ENCODE peak calls at places on chromosomes 6 and 20, in seven cellular contexts. H, O, J, Y, R, L and X are unnamed samples.

GRCh38 chr6:71349976-71350615 is 61.5 kb downstream of the OGFRL1 start:
- DNase-seq in Y (no peak), O (no peak), R (no peak), H (no peak), J (no peak), L (no peak), X (peak)

GRCh38 chr20:47125553-47126373 is 230.7 kb downstream of the ZMYND8 start:
- DNase-seq in R (no peak), O (no peak), J (no peak), H (no peak), L (no peak), Y (no peak), X (no peak)

GRCh38 chr6:78916411-78916810 is 49.1 kb downstream of the IRAK1BP1 start:
- DNase-seq in H (no peak), R (no peak), O (no peak), Y (no peak), L (no peak), J (no peak), X (no peak)

GRCh38 chr6:163735076-163735475 is 320.6 kb downstream of the QKI start:
- DNase-seq in R (no peak), Y (no peak), L (no peak), J (no peak), O (no peak), H (no peak), X (no peak)

GRCh38 chr20:32606107-32606506 is 21.0 kb upstream of the NOL4L start:
- DNase-seq in H (no peak), L (no peak), J (no peak), O (no peak), R (no peak), Y (no peak), X (no peak)

GRCh38 chr6:39189915-39190544 is 39.2 kb downstream of the KCNK5 start:
- DNase-seq in H (peak), R (no peak), O (peak), J (peak), L (no peak), Y (peak), X (peak)

GRCh38 chr6:72042088-72042487 is 155.7 kb downstream of the RIMS1 start:
- DNase-seq in O (no peak), H (no peak), Y (no peak), L (no peak), J (no peak), R (no peak), X (no peak)

GRCh38 chr6:167270499-167271307 is 20.4 kb upstream of the UNC93A start:
- DNase-seq in Y (no peak), O (no peak), J (no peak), L (no peak), H (no peak), R (no peak), X (no peak)

GRCh38 chr20:59013959-59014608 is 5.1 kb upstream of the TUBB1 start:
- DNase-seq in Y (no peak), H (no peak), R (no peak), O (no peak), J (no peak), L (no peak), X (peak)

GRCh38 chr6:167712332-167713087 is 114.2 kb upstream of the AFDN start:
- DNase-seq in R (no peak), O (no peak), H (no peak), L (no peak), Y (no peak), J (no peak), X (no peak)

GRCh38 chr20:63060057-63060991 is 53.6 kb upstream of the BHLHE23 start:
- DNase-seq in R (no peak), Y (no peak), L (no peak), H (no peak), O (no peak), J (no peak), X (peak)

GRCh38 chr20:2165871-2166270 is 64.2 kb downstream of the STK35 start:
- DNase-seq in J (no peak), R (no peak), H (no peak), O (no peak), L (no peak), Y (no peak), X (no peak)

GRCh38 chr6:48765352-48765961 is 654.5 kb upstream of the PTCHD4 start:
- DNase-seq in Y (no peak), O (peak), R (peak), J (peak), L (no peak), H (no peak), X (peak)

GRCh38 chr20:47126709-47127108 is 229.8 kb downstream of the ZMYND8 start:
- DNase-seq in J (no peak), Y (no peak), O (no peak), L (no peak), H (no peak), R (no peak), X (peak)

GRCh38 chr6:113854531-113855499 is 2.3 kb upstream of the MARCKS start:
- DNase-seq in Y (peak), O (peak), L (no peak), J (no peak), R (no peak), H (peak), X (peak)

GRCh38 chr20:5074050-5074674 is 45.6 kb downstream of the PCNA start:
- DNase-seq in R (no peak), Y (no peak), O (no peak), J (no peak), H (no peak), L (peak), X (no peak)

GRCh38 chr6:36550473-36551000 is 3.3 kb upstream of the STK38 start:
- DNase-seq in R (no peak), Y (no peak), J (no peak), O (no peak), H (no peak), L (no peak), X (no peak)

GRCh38 chr20:51529758-51530157 is 12.8 kb downstream of the NFATC2 start:
- DNase-seq in L (no peak), Y (no peak), R (no peak), J (no peak), O (no peak), H (no peak), X (peak)

GRCh38 chr20:51187318-51187717 is 164.4 kb upstream of the KCNG1 start:
- DNase-seq in O (no peak), H (no peak), J (no peak), R (no peak), Y (no peak), L (no peak), X (no peak)

GRCh38 chr20:17560344-17561074 is 9.4 kb upstream of the DSTN start:
- DNase-seq in J (no peak), Y (no peak), L (no peak), O (no peak), H (no peak), R (no peak), X (no peak)
- TF ChIP-seq CEBPB in J (no peak), Y (no peak), L (no peak), O (no peak), H (no peak), R (no peak), X (no peak)

DNA sequence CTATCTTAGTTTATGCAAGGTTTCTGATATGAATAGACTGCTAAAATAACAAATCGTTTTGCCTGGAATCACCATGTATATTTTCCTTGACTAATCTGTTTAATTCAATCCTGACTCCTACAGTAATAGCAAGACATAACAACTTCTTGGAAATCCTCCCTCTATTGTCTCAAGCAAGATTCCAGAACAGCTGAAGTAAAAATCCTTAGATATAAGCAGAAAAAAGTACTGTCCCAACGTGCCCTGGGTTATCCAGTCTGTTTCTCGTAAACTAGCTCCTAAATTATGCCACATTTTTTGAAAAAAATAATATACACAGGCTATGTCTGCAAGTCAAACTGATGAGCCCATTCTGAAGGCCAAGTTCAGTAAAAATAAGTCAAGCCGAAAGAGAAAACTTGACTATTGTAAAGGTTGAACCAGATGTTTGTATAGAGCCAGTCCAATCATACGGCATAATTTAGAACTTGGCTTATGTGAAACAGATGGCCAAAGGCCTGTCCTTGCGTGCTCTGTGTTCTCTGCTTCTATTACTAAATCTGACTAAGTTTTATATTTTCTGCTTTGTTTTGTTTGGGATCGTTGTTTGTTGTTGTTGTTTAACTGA is 341.6 kb upstream of the NRSN1 start:
- DNase-seq in H (no peak), J (no peak), R (no peak), Y (no peak), O (no peak), L (no peak), X (no peak)
- TF ChIP-seq CEBPB in H (no peak), J (no peak), R (no peak), Y (no peak), O (no peak), L (no peak), X (no peak)

GRCh38 chr6:75201901-75202672 is 3.8 kb downstream of the COL12A1 start:
- DNase-seq in L (no peak), O (no peak), J (no peak), H (no peak), R (no peak), Y (no peak), X (peak)
- TF ChIP-seq CEBPB in L (no peak), O (no peak), J (no peak), H (no peak), R (no peak), Y (no peak), X (no peak)

DNA sequence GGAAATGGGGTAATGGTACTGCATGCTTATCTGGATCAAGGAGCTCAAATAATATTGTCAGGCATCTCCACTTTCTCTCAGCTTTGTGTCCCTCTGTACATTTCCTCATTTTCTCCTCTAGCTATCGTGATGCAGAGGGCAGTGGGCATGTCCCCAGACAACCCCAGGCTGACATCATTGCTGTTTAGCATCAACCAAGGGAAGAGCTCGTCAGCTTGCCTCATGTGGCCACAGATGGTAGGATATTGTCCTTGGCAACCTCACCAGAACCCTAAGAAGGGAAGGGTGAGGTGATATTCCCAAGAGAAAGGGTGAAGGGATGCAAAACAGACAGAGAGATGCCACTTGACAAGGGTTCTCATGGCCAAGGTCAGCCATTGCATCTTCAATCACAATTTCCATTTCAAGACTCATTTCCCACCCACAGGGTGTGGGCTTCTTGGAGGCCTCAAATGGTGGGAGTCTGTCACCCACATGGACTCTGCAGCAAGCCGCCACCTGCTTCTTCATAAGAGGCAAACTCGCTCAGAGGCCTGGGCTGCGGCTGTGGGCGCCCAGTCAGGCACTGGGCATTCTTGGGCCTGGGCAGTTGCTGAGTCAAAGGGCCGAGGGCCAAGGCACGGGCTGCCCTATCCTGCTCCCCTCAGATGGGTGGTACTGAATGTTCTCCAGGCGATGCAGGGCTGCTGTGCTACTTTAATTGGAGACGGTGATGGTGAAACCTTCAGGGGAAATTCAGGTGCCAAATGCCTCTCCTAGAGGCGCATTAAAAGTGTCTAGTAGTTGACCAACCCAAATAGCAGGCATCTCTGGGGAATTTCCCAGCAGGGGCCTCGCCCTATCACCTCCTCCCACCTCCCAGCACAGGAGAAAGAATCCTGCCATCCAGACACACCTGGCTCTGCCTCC is 58.1 kb downstream of the MAFB start:
- DNase-seq in O (no peak), R (no peak), H (no peak), J (no peak), Y (no peak), L (no peak), X (no peak)
- TF ChIP-seq CEBPB in O (no peak), R (no peak), H (no peak), J (no peak), Y (no peak), L (no peak), X (no peak)

GRCh38 chr20:37912874-37913273 is 9.9 kb downstream of the VSTM2L start:
- DNase-seq in J (no peak), R (no peak), O (no peak), Y (no peak), L (no peak), H (no peak), X (no peak)

GRCh38 chr20:37911262-37911661 is 8.3 kb downstream of the VSTM2L start:
- DNase-seq in Y (no peak), R (no peak), L (no peak), O (no peak), H (no peak), J (no peak), X (no peak)

GRCh38 chr20:37913563-37914366 is 10.8 kb downstream of the VSTM2L start:
- DNase-seq in R (no peak), L (no peak), O (no peak), H (no peak), Y (no peak), J (no peak), X (no peak)

GRCh38 chr20:37914367-37914671 is 11.4 kb downstream of the VSTM2L start:
- DNase-seq in H (no peak), O (no peak), L (no peak), Y (no peak), R (no peak), J (no peak), X (no peak)

GRCh38 chr20:37911838-37912273 is 8.9 kb downstream of the VSTM2L start:
- DNase-seq in O (no peak), R (no peak), H (no peak), Y (peak), L (no peak), J (no peak), X (peak)
- TF ChIP-seq CEBPB in O (no peak), R (no peak), H (no peak), Y (no peak), L (no peak), J (no peak), X (no peak)

DNA sequence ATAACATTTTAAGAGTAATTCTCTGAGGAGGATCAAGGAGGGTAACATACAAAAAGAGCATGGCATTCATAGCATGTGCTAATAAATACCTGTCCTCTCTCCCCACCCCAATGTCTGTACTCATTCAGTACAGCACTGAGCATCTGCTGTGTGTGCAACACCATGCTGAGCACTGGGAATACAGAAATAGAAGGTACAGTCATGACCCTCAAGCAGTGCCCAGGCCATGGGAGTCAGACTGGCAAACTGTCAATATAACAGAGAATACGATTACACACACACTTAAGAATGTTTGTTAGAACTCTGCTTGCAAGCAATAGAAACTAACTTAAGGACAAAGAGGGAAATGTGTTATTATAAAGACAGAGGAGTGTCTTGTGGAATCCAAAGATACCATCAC is 24.7 kb upstream of the ZFAND3 start:
- DNase-seq in J (no peak), R (no peak), Y (no peak), O (no peak), L (no peak), H (no peak), X (peak)
- TF ChIP-seq CEBPB in J (no peak), R (no peak), Y (no peak), O (no peak), L (no peak), H (no peak), X (no peak)

GRCh38 chr6:123208111-123208510 is 212.1 kb downstream of the CLVS2 start:
- DNase-seq in Y (no peak), O (no peak), J (no peak), L (no peak), R (no peak), H (no peak), X (no peak)

GRCh38 chr6:123211777-123212545 is 215.9 kb downstream of the CLVS2 start:
- DNase-seq in Y (no peak), J (no peak), R (no peak), O (no peak), L (no peak), H (no peak), X (no peak)

GRCh38 chr6:123214433-123214832 is 218.4 kb downstream of the CLVS2 start:
- DNase-seq in L (no peak), O (no peak), H (no peak), R (no peak), Y (no peak), J (no peak), X (no peak)

GRCh38 chr6:123213921-123214320 is 217.9 kb downstream of the CLVS2 start:
- DNase-seq in O (no peak), J (no peak), Y (no peak), R (no peak), H (no peak), L (no peak), X (no peak)

DNA sequence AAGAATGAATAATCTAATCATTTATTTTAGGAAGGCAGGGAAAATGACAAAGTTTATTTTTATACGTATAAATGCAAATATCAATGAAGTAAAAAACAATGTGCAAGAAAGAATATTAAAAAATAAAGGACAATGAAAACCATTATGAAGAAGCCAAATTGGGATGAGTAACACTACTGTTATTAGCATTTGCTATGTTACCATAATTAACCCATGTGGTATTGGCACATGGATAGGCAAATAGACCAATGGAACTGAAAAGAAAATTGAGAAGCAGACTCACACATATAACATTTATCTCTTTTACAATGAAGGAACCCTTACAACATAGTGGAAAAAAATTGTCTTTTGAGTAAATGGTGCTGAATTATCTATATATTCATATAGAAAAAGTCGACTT is 214.6 kb downstream of the CLVS2 start:
- DNase-seq in H (no peak), O (no peak), L (no peak), R (no peak), Y (no peak), J (no peak), X (no peak)
- TF ChIP-seq CEBPB in H (no peak), O (no peak), L (no peak), R (no peak), Y (no peak), J (no peak), X (no peak)